ENCODE peak calls at places on chromosomes 1 and 21, in ten cellular contexts. L is AG10803; U is LoVo; O is effector memory CD4-positive, alpha-beta T cell; D is HuH-7.5; Y is pulmonary artery endothelial cell; M is nephron progenitor cell; J is foreskin fibroblast; Q is GM12891; V is activated CD4-positive, alpha-beta T cell treated with anti-CD3 and anti-CD28 coated beads for 24 hours. K is an unnamed sample.

GRCh38 chr1:10841059-10841458 is 44.6 kb upstream of the CASZ1 start:
- DNase-seq in D (no peak), M (no peak), O (no peak), V (no peak), L (no peak), Q (no peak), U (no peak), J (no peak), Y (no peak), K (no peak)

GRCh38 chr1:54950361-54951163 is 29.9 kb upstream of the TMEM61 start:
- DNase-seq in Q (peak), J (peak), L (peak), M (peak), D (peak), V (peak), O (peak), Y (peak), U (peak), K (peak)

GRCh38 chr1:48697066-48697707 is 79.5 kb downstream of the BEND5 start:
- DNase-seq in Q (peak), J (no peak), U (peak), L (peak), O (no peak), Y (no peak), V (peak), M (peak), D (peak), K (peak)

GRCh38 chr1:169115891-169116585 is 9.5 kb downstream of the ATP1B1 start:
- DNase-seq in U (no peak), O (no peak), V (no peak), J (no peak), Q (no peak), Y (no peak), L (no peak), D (peak), M (no peak), K (no peak)

GRCh38 chr1:56516539-56517252 is 62.7 kb downstream of the PLPP3 start:
- DNase-seq in L (peak), D (no peak), U (peak), M (no peak), J (peak), Y (no peak), O (no peak), Q (peak), V (no peak), K (no peak)

GRCh38 chr1:211548321-211549091 is 30.5 kb downstream of the SLC30A1 start:
- DNase-seq in Q (no peak), V (no peak), Y (no peak), L (no peak), M (peak), U (no peak), J (no peak), D (no peak), O (no peak), K (no peak)

GRCh38 chr1:3030663-3031381 is 9.6 kb downstream of the ACTRT2 start:
- DNase-seq in J (no peak), O (no peak), D (no peak), M (no peak), Y (no peak), Q (no peak), L (no peak), U (no peak), V (no peak), K (peak)

GRCh38 chr1:2921970-2922686 is 99.1 kb upstream of the ACTRT2 start:
- DNase-seq in Y (no peak), O (peak), V (peak), L (no peak), J (no peak), M (no peak), Q (peak), D (no peak), U (peak), K (no peak)

GRCh38 chr21:17711896-17712295 is 99.2 kb upstream of the BTG3 start:
- DNase-seq in U (no peak), V (no peak), O (no peak), J (no peak), Q (no peak), D (no peak), Y (no peak), L (peak), M (no peak), K (no peak)

GRCh38 chr1:153532161-153532560 is 3.6 kb downstream of the S100A6 start:
- DNase-seq in Q (no peak), O (peak), J (no peak), V (no peak), M (no peak), D (no peak), Y (no peak), U (no peak), L (no peak), K (peak)

GRCh38 chr21:26136686-26137085 is 33.9 kb downstream of the APP start:
- DNase-seq in Y (no peak), M (no peak), Q (no peak), U (no peak), V (no peak), D (no peak), O (no peak), J (no peak), L (no peak), K (no peak)

GRCh38 chr1:214901718-214902117 is 180.8 kb upstream of the KCNK2 start:
- DNase-seq in M (no peak), J (peak), L (peak), O (no peak), U (no peak), V (no peak), Y (no peak), D (no peak), Q (no peak), K (no peak)

GRCh38 chr1:243315933-243316332 is 60.1 kb downstream of the SDCCAG8 start:
- DNase-seq in J (no peak), Y (no peak), L (no peak), M (no peak), U (no peak), D (no peak), V (no peak), Q (no peak), O (no peak), K (no peak)

GRCh38 chr21:41160036-41160435 is 7.9 kb upstream of the BACE2 start:
- DNase-seq in V (no peak), D (no peak), U (no peak), O (no peak), J (no peak), Q (no peak), L (no peak), Y (no peak), M (no peak), K (no peak)

GRCh38 chr1:14254184-14254583 is 344.3 kb upstream of the KAZN start:
- DNase-seq in J (no peak), Y (no peak), V (no peak), D (no peak), U (no peak), Q (no peak), L (peak), M (peak), O (no peak), K (no peak)

GRCh38 chr1:156832434-156832833 is 15.8 kb upstream of the SH2D2A start:
- DNase-seq in V (no peak), Y (no peak), O (no peak), J (no peak), L (no peak), Q (no peak), M (no peak), U (no peak), D (no peak), K (no peak)

GRCh38 chr1:33256335-33256700 is at the start of gene ZNF362:
- DNase-seq in O (peak), M (peak), U (peak), J (peak), D (peak), Y (peak), V (peak), Q (peak), L (peak), K (peak)

GRCh38 chr1:180966744-180967536 is 54.2 kb downstream of the KIAA1614 start:
- DNase-seq in J (no peak), V (no peak), Y (no peak), D (no peak), O (no peak), L (no peak), U (no peak), M (no peak), Q (no peak), K (no peak)

GRCh38 chr1:25765152-25765909 is 34.7 kb upstream of the SELENON start:
- DNase-seq in L (no peak), D (no peak), V (no peak), M (no peak), O (no peak), Q (no peak), Y (no peak), U (no peak), J (no peak), K (no peak)

GRCh38 chr1:88943221-88943620 is 49.2 kb downstream of the KYAT3 start:
- DNase-seq in M (no peak), J (no peak), O (no peak), V (no peak), Q (no peak), Y (no peak), U (no peak), D (no peak), L (no peak), K (no peak)

GRCh38 chr1:125065092-125065820 is 3880.5 kb downstream of the SRGAP2C start:
- DNase-seq in V (no peak), L (no peak), J (no peak), D (no peak), M (no peak), O (no peak), Y (no peak), U (no peak), Q (no peak), K (no peak)

GRCh38 chr1:24425922-24426321 is 10.3 kb downstream of the NIPAL3 start:
- DNase-seq in M (no peak), L (no peak), O (no peak), U (no peak), Y (no peak), Q (no peak), V (no peak), J (no peak), D (no peak), K (no peak)

GRCh38 chr1:154186177-154186576 is 5.7 kb downstream of the TPM3 start:
- DNase-seq in V (peak), Q (peak), L (peak), D (peak), J (peak), O (peak), Y (peak), M (peak), U (peak), K (peak)

GRCh38 chr1:223340637-223341036 is 23.3 kb downstream of the SUSD4 start:
- DNase-seq in U (no peak), Q (no peak), M (no peak), O (no peak), D (no peak), Y (no peak), J (no peak), V (no peak), L (no peak), K (no peak)

GRCh38 chr1:175222296-175222938 is 29.8 kb upstream of the KIAA0040 start:
- DNase-seq in D (no peak), U (no peak), V (no peak), Y (no peak), L (no peak), M (no peak), J (no peak), O (no peak), Q (no peak), K (no peak)